ENCODE peak calls at places on chromosomes 1 and 21, in nine cellular contexts. P is GM23248, N is neuronal stem cell, U is pancreas, S is small intestine, Q is GM12878, G is PC-9, W is lower lobe of right lung, V is mammary epithelial cell. A is an unnamed sample. For H3K4me1, the result is how much of the 10 kb centered on the place peaks cover.

GRCh38 chr1:8182034-8182761 is 135.7 kb upstream of the SLC45A1 start:
- DNase-seq in P (peak), N (no peak), U (peak), S (peak), Q (peak), G (peak), W (peak), V (peak), A (no peak)

GRCh38 chr1:2592672-2593071 is 6.1 kb downstream of the PRXL2B start:
- DNase-seq in P (no peak), N (no peak), U (no peak), S (peak), Q (no peak), G (no peak), W (peak), V (no peak), A (no peak)

GRCh38 chr21:34276711-34277425 is 86.9 kb upstream of the KCNE2 start:
- DNase-seq in P (peak), N (no peak), U (no peak), S (no peak), Q (peak), G (no peak), W (no peak), V (peak), A (no peak)

GRCh38 chr1:99674665-99675064 is 28.8 kb downstream of the PALMD start:
- DNase-seq in P (peak), N (no peak), U (no peak), S (no peak), Q (no peak), G (no peak), W (no peak), V (peak), A (no peak)

GRCh38 chr1:151713874-151714273 is 2.7 kb downstream of the CELF3 start:
- DNase-seq in P (no peak), N (no peak), U (no peak), S (no peak), Q (no peak), G (no peak), W (no peak), V (peak), A (no peak)

GRCh38 chr1:115647507-115647906 is 5.7 kb downstream of the VANGL1 start:
- DNase-seq in P (no peak), N (no peak), U (no peak), S (no peak), Q (no peak), G (no peak), W (no peak), V (no peak), A (no peak)

GRCh38 chr1:175757381-175758015 is 14.1 kb upstream of the TNR start:
- DNase-seq in P (peak), N (peak), U (no peak), S (peak), Q (no peak), G (no peak), W (no peak), V (peak), A (peak)

GRCh38 chr1:196088551-196088950 is 519.7 kb downstream of the KCNT2 start:
- DNase-seq in P (no peak), N (no peak), U (no peak), S (no peak), Q (no peak), G (no peak), W (no peak), V (no peak), A (no peak)

GRCh38 chr1:116448785-116449385 is 75.8 kb downstream of the ATP1A1 start:
- DNase-seq in P (no peak), N (no peak), U (no peak), S (no peak), Q (no peak), G (peak), W (no peak), V (peak), A (no peak)

GRCh38 chr1:219374636-219375035 is 201.0 kb downstream of the LYPLAL1 start:
- DNase-seq in P (no peak), N (no peak), U (no peak), S (no peak), Q (no peak), G (no peak), W (no peak), V (no peak), A (no peak)

GRCh38 chr1:203520315-203520714 is 26.4 kb downstream of the OPTC start:
- DNase-seq in P (peak), N (no peak), U (no peak), S (no peak), Q (no peak), G (peak), W (no peak), V (no peak), A (no peak)

GRCh38 chr1:68953316-68953715 is 456.4 kb upstream of the DEPDC1 start:
- DNase-seq in P (no peak), N (no peak), U (no peak), S (no peak), Q (no peak), G (no peak), W (no peak), V (no peak), A (peak)

GRCh38 chr1:197868751-197869501 is 33.5 kb upstream of the C1orf53 start:
- DNase-seq in P (peak), N (peak), U (peak), S (peak), Q (no peak), G (peak), W (no peak), V (peak), A (peak)

GRCh38 chr1:111351700-111352099 is 61.0 kb downstream of the CHIA start:
- DNase-seq in P (no peak), N (no peak), U (no peak), S (no peak), Q (no peak), G (no peak), W (no peak), V (no peak), A (no peak)

GRCh38 chr1:111346089-111346885 is 55.6 kb downstream of the CHIA start:
- DNase-seq in P (peak), N (peak), U (peak), S (peak), Q (peak), G (peak), W (peak), V (peak), A (peak)
- H3K27ac ChIP-seq in P (no peak), N (peak), U (peak), S (peak), Q (no peak), G (no peak), W (peak), V (peak), A (no peak)

DNA sequence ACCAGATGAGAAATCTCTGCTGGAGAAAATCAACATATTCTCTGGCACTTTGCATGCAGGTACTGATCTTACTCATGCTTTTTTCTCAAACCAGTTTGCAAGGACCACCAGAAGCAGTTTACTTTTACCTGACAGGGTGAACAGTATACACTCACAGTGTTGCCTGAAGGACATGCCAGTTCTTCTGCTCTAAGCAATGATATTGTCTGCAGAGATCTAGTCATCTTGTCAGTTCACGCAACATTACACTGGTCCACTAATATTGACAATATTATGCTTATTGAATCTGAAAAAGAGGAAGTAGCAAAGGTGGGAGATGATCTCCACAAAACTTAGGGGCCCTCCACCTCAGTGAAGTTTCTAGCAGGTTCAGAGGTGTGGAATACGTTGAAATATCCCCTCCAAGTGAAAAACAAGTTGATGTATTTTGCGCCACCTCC is 3.8 kb upstream of the S100B start:
- DNase-seq in P (no peak), N (no peak), U (no peak), S (no peak), Q (peak), G (no peak), W (no peak), V (no peak), A (no peak)
- H3K4me3 ChIP-seq in P (no peak), N (no peak), U (no peak), S (no peak), Q (peak), G (no peak), W (no peak), V (no peak), A (no peak)

GRCh38 chr1:117842408-117843170 is 86.8 kb downstream of the GDAP2 start:
- DNase-seq in P (no peak), N (no peak), U (no peak), S (peak), Q (no peak), G (no peak), W (no peak), V (no peak), A (peak)
- H3K4me1 ChIP-seq in P (under half), N (under half), U (under half), S (under half), Q (under half), G (under half), W (under half), V (under half), A (under half)

DNA sequence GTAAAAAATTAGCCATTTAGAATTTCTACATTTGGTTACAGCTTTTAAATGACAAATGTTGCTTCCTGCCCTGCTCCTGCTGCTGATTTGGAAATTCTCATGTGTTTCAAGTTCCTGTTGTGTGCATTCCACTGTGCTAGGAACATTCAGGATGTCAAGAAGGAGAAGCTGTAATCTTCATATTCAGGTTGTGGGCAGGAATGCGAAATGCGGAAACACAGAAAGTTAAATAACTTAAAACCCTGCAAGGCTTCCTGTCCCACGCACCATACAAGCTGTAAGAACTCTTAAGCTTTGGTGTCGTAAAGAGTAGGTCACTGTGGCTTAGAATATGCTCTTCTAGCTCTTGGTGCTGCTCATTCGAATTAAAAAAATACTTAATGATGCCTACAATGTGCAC is 52.6 kb downstream of the S100B start:
- DNase-seq in P (no peak), N (no peak), U (no peak), S (peak), Q (no peak), G (no peak), W (no peak), V (no peak), A (no peak)
- H3K27ac ChIP-seq in P (no peak), N (no peak), U (no peak), S (no peak), Q (no peak), G (no peak), W (peak), V (no peak), A (no peak)

GRCh38 chr1:231949277-231950122 is 322.9 kb downstream of the DISC1 start:
- DNase-seq in P (no peak), N (no peak), U (no peak), S (no peak), Q (no peak), G (no peak), W (no peak), V (no peak), A (no peak)

GRCh38 chr1:231951399-231951798 is 324.8 kb downstream of the DISC1 start:
- DNase-seq in P (peak), N (no peak), U (no peak), S (no peak), Q (no peak), G (no peak), W (no peak), V (peak), A (peak)

GRCh38 chr1:231954751-231955150 is 328.2 kb downstream of the DISC1 start:
- DNase-seq in P (no peak), N (no peak), U (no peak), S (no peak), Q (no peak), G (no peak), W (no peak), V (no peak), A (no peak)

GRCh38 chr1:231950732-231951131 is 324.1 kb downstream of the DISC1 start:
- DNase-seq in P (no peak), N (no peak), U (no peak), S (no peak), Q (no peak), G (no peak), W (no peak), V (no peak), A (no peak)
- H3K4me3 ChIP-seq in P (no peak), N (no peak), U (no peak), S (no peak), Q (no peak), G (no peak), W (no peak), V (no peak), A (no peak)

GRCh38 chr1:227781314-227781930 is 34.1 kb upstream of the PRSS38 start:
- DNase-seq in P (no peak), N (no peak), U (no peak), S (no peak), Q (no peak), G (no peak), W (no peak), V (no peak), A (no peak)
- H3K4me1 ChIP-seq in P (under half), N (under half), U (under half), S (under half), Q (under half), G (under half), W (under half), V (under half), A (under half)

GRCh38 chr1:161192476-161193465 is 6.1 kb downstream of the ADAMTS4 start:
- DNase-seq in P (peak), N (no peak), U (peak), S (peak), Q (no peak), G (peak), W (no peak), V (peak), A (peak)
- H3K27ac ChIP-seq in P (no peak), N (no peak), U (no peak), S (no peak), Q (no peak), G (no peak), W (no peak), V (no peak), A (no peak)

GRCh38 chr1:26305667-26306289 is 658 bp downstream of the UBXN11 start:
- DNase-seq in P (no peak), N (no peak), U (no peak), S (no peak), Q (no peak), G (no peak), W (no peak), V (no peak), A (no peak)

GRCh38 chr1:26306290-26307221 is at the start of gene UBXN11:
- DNase-seq in P (peak), N (peak), U (peak), S (peak), Q (peak), G (peak), W (peak), V (peak), A (peak)

GRCh38 chr1:26302733-26303405 is 3.6 kb downstream of the UBXN11 start:
- DNase-seq in P (peak), N (no peak), U (no peak), S (no peak), Q (no peak), G (peak), W (no peak), V (peak), A (no peak)

GRCh38 chr1:26307363-26307781 is 936 bp upstream of the UBXN11 start:
- DNase-seq in P (no peak), N (no peak), U (no peak), S (no peak), Q (no peak), G (no peak), W (no peak), V (no peak), A (no peak)
- H3K4me3 ChIP-seq in P (no peak), N (no peak), U (no peak), S (no peak), Q (peak), G (peak), W (no peak), V (no peak), A (peak)